ENCODE peak calls at places on chromosomes 2 and 18, in four cellular contexts. Z is neural crest cell; I is GM03348; H is stimulated activated CD4-positive, alpha-beta T cell treated with anti-CD3 and anti-CD28 coated beads, TNF-alpha, amount 100 ng/mL, for 1 hour. D is an unnamed sample.

GRCh38 chr2:74991977-74992376 is 33.5 kb downstream of the POLE4 start:
- DNase-seq in Z (no peak), I (peak; percentile 23), H (no peak), D (no peak)

GRCh38 chr2:46020416-46020815 is 276.8 kb upstream of the EPAS1 start:
- DNase-seq in Z (no peak), I (peak; percentile 54), H (no peak), D (no peak)

GRCh38 chr2:14081526-14081925 is 551.0 kb upstream of the LRATD1 start:
- DNase-seq in Z (no peak), I (no peak), H (no peak), D (no peak)

GRCh38 chr2:233982421-233983121 is 65.4 kb downstream of the TRPM8 start:
- DNase-seq in Z (no peak), I (peak; percentile 83), H (no peak), D (peak; percentile 78)

GRCh38 chr2:189086710-189087109 is 92.9 kb downstream of the COL5A2 start:
- DNase-seq in Z (no peak), I (peak; percentile 60), H (no peak), D (no peak)

GRCh38 chr2:215420471-215420935 is 15.4 kb downstream of the FN1 start:
- DNase-seq in Z (no peak), I (no peak), H (no peak), D (no peak)

GRCh38 chr2:170972508-170973224 is 43.6 kb downstream of the GORASP2 start:
- DNase-seq in Z (no peak), I (no peak), H (no peak), D (no peak)

GRCh38 chr2:45675130-45675812 is 23.8 kb downstream of the PRKCE start:
- DNase-seq in Z (no peak), I (peak; percentile 53), H (no peak), D (no peak)

GRCh38 chr18:76503595-76503994 is 8.6 kb upstream of the ZNF516 start:
- DNase-seq in Z (no peak), I (no peak), H (no peak), D (no peak)

GRCh38 chr2:238420442-238420841 is 6.3 kb upstream of the ASB1 start:
- DNase-seq in Z (no peak), I (no peak), H (no peak), D (no peak)

GRCh38 chr2:7516447-7517121 is 599.4 kb downstream of the RNF144A start:
- DNase-seq in Z (no peak), I (no peak), H (no peak), D (no peak)

GRCh38 chr18:7413906-7414305 is 153.2 kb upstream of the PTPRM start:
- DNase-seq in Z (no peak), I (no peak), H (no peak), D (no peak)

GRCh38 chr18:75041586-75041985 is 167.4 kb downstream of the PTGR3 start:
- DNase-seq in Z (no peak), I (peak; percentile 39), H (no peak), D (no peak)

GRCh38 chr18:39037925-39038324 is 1472.3 kb upstream of the CELF4 start:
- DNase-seq in Z (no peak), I (no peak), H (no peak), D (no peak)

D was measured in Daoy.